ENCODE peak calls at places on chromosome 17, in ten cellular contexts. V is endothelial cell, W is frontal cortex, B is right atrium auricular region, J is midbrain, M is right lobe of liver, T is GM18507, E is EL, G is HCEC 1CT, Y is COR-L47. Z is an unnamed sample.
A peak's percentile ranks its signal among the peaks of the same experiment; 100 is the strongest.

GRCh38 chr17:2194778-2195417 is 108.7 kb downstream of the SMG6 start:
- DNase-seq in V (no peak), W (no peak), B (no peak), J (no peak), M (no peak), T (no peak), E (no peak), G (no peak), Y (no peak), Z (no peak)

GRCh38 chr17:18858567-18859245 is 775 bp downstream of the PRPSAP2 start:
- DNase-seq in V (no peak), W (no peak), B (no peak), J (peak; percentile 40), M (no peak), T (no peak), E (no peak), G (no peak), Y (no peak), Z (no peak)

GRCh38 chr17:32310927-32311568 is 30.9 kb downstream of the C17orf75 start:
- DNase-seq in V (no peak), W (no peak), B (no peak), J (peak; percentile 25), M (no peak), T (no peak), E (peak; percentile 25), G (no peak), Y (no peak), Z (peak; percentile 17)

GRCh38 chr17:48639136-48639535 is 13.0 kb upstream of the HOXB9 start:
- DNase-seq in V (no peak), W (no peak), B (no peak), J (no peak), M (no peak), T (no peak), E (no peak), G (no peak), Y (no peak), Z (no peak)

GRCh38 chr17:33521784-33522183 is 228.7 kb upstream of the ASIC2 start:
- DNase-seq in V (peak; percentile 70), W (no peak), B (no peak), J (no peak), M (no peak), T (no peak), E (no peak), G (no peak), Y (peak; percentile 3), Z (no peak)

GRCh38 chr17:1898872-1899271 is 69.1 kb downstream of the RPA1 start:
- DNase-seq in V (no peak), W (no peak), B (no peak), J (no peak), M (no peak), T (no peak), E (no peak), G (no peak), Y (no peak), Z (no peak)

GRCh38 chr17:49895812-49896211 is 47.9 kb upstream of the TAC4 start:
- DNase-seq in V (no peak), W (no peak), B (no peak), J (no peak), M (no peak), T (no peak), E (no peak), G (no peak), Y (no peak), Z (no peak)

GRCh38 chr17:72381597-72382397 is 261.0 kb downstream of the SOX9 start:
- DNase-seq in V (no peak), W (no peak), B (no peak), J (no peak), M (no peak), T (no peak), E (no peak), G (no peak), Y (peak; percentile 74), Z (no peak)

GRCh38 chr17:76528156-76528527 is 9.4 kb downstream of the CYGB start:
- DNase-seq in V (no peak), W (no peak), B (no peak), J (no peak), M (no peak), T (no peak), E (no peak), G (no peak), Y (no peak), Z (no peak)

GRCh38 chr17:40559016-40559853 is 6.0 kb downstream of the CCR7 start:
- DNase-seq in V (no peak), W (no peak), B (no peak), J (no peak), M (peak; percentile 62), T (no peak), E (no peak), G (no peak), Y (no peak), Z (no peak)

GRCh38 chr17:38761612-38762011 is 9.1 kb downstream of the PSMB3 start:
- DNase-seq in V (peak; percentile 63), W (no peak), B (no peak), J (no peak), M (no peak), T (no peak), E (peak; percentile 53), G (peak; percentile 19), Y (no peak), Z (peak; percentile 70)

GRCh38 chr17:75845058-75845711 is 981 bp upstream of the UNC13D start:
- DNase-seq in V (peak; percentile 70), W (peak; percentile 64), B (peak; percentile 91), J (peak; percentile 46), M (peak; percentile 86), T (peak; percentile 89), E (peak; percentile 61), G (peak; percentile 56), Y (peak; percentile 9), Z (peak; percentile 77)

GRCh38 chr17:21041753-21042433 is 918 bp downstream of the USP22 start:
- DNase-seq in V (peak; percentile 67), W (peak; percentile 88), B (peak; percentile 89), J (peak; percentile 76), M (peak; percentile 90), T (peak; percentile 33), E (peak; percentile 80), G (peak; percentile 70), Y (peak; percentile 41), Z (peak; percentile 79)

GRCh38 chr17:67992541-67993152 is 3.6 kb downstream of the C17orf58 start:
- DNase-seq in V (no peak), W (no peak), B (no peak), J (no peak), M (no peak), T (no peak), E (no peak), G (no peak), Y (no peak), Z (no peak)

GRCh38 chr17:8726951-8727555 is 17.6 kb downstream of the CCDC42 start:
- DNase-seq in V (no peak), W (no peak), B (peak; percentile 77), J (no peak), M (no peak), T (no peak), E (no peak), G (no peak), Y (no peak), Z (no peak)

GRCh38 chr17:42683407-42684031 is 1.2 kb downstream of the CNTNAP1 start:
- DNase-seq in V (no peak), W (peak; percentile 39), B (peak; percentile 64), J (peak; percentile 21), M (no peak), T (no peak), E (no peak), G (no peak), Y (no peak), Z (no peak)

GRCh38 chr17:34781571-34782108 is 179.6 kb downstream of the CCT6B start:
- DNase-seq in V (no peak), W (no peak), B (no peak), J (no peak), M (no peak), T (no peak), E (peak; percentile 89), G (no peak), Y (no peak), Z (no peak)

GRCh38 chr17:63431939-63432804 is 13.9 kb downstream of the CYB561 start:
- DNase-seq in V (no peak), W (no peak), B (no peak), J (no peak), M (peak; percentile 45), T (no peak), E (peak; percentile 62), G (no peak), Y (no peak), Z (no peak)

GRCh38 chr17:63647065-63647725 is 25.0 kb downstream of the MAP3K3 start:
- DNase-seq in V (no peak), W (no peak), B (no peak), J (no peak), M (no peak), T (no peak), E (peak; percentile 27), G (no peak), Y (no peak), Z (peak; percentile 64)

GRCh38 chr17:19346351-19347255 is 15.9 kb downstream of the B9D1 start:
- DNase-seq in V (no peak), W (no peak), B (peak; percentile 93), J (no peak), M (peak; percentile 71), T (no peak), E (peak; percentile 81), G (peak; percentile 68), Y (no peak), Z (peak; percentile 79)

GRCh38 chr17:43935926-43936261 is 6.4 kb downstream of the PPY start:
- DNase-seq in V (no peak), W (no peak), B (no peak), J (no peak), M (no peak), T (no peak), E (no peak), G (peak; percentile 12), Y (no peak), Z (peak; percentile 74)

GRCh38 chr17:57507828-57508227 is 237.3 kb downstream of the CCDC182 start:
- DNase-seq in V (no peak), W (no peak), B (no peak), J (no peak), M (no peak), T (no peak), E (no peak), G (no peak), Y (no peak), Z (no peak)

GRCh38 chr17:30095507-30096244 is 20.9 kb upstream of the NSRP1 start:
- DNase-seq in V (peak; percentile 46), W (no peak), B (no peak), J (peak; percentile 28), M (no peak), T (peak; percentile 4), E (peak; percentile 79), G (peak; percentile 76), Y (peak; percentile 38), Z (peak; percentile 81)

GRCh38 chr17:7476474-7476873 is 3.0 kb downstream of the ZBTB4 start:
- DNase-seq in V (no peak), W (no peak), B (no peak), J (no peak), M (no peak), T (no peak), E (peak; percentile 69), G (peak; percentile 40), Y (no peak), Z (no peak)

GRCh38 chr17:7173687-7174602 is 5.2 kb downstream of the ASGR1 start:
- DNase-seq in V (peak; percentile 80), W (no peak), B (no peak), J (peak; percentile 10), M (peak; percentile 82), T (peak; percentile 23), E (no peak), G (no peak), Y (no peak), Z (no peak)

GRCh38 chr17:9329251-9329921 is 246.2 kb downstream of the STX8 start:
- DNase-seq in V (no peak), W (no peak), B (no peak), J (peak; percentile 26), M (no peak), T (no peak), E (no peak), G (no peak), Y (no peak), Z (no peak)

GRCh38 chr17:48011405-48012150 is 26.0 kb downstream of the COPZ2 start:
- DNase-seq in V (no peak), W (no peak), B (no peak), J (no peak), M (peak; percentile 35), T (no peak), E (peak; percentile 71), G (no peak), Y (peak; percentile 65), Z (peak; percentile 44)

GRCh38 chr17:47707056-47707791 is 13.3 kb downstream of the TBKBP1 start:
- DNase-seq in V (no peak), W (peak; percentile 66), B (no peak), J (peak; percentile 28), M (no peak), T (no peak), E (no peak), G (no peak), Y (no peak), Z (peak; percentile 49)

Z was measured in myocyte.